ENCODE peak calls at places on chromosomes 13 and 19, in seven cellular contexts. L is mesenchymal stem cell, J is trophoblast cell, I is H1, E is IMR-90, F is neuronal stem cell, P is H9. U is an unnamed sample.

GRCh38 chr13:32031025-32031814 is at the start of gene FRY:
- DNase-seq in F (peak; percentile 74), L (peak; percentile 82), I (peak; percentile 85), P (peak; percentile 90), E (peak; percentile 58), J (peak; percentile 93), U (peak; percentile 95)

GRCh38 chr19:42985588-42985987 is 40.7 kb downstream of the PSG11 start:
- DNase-seq in P (no peak), E (peak; percentile 21), L (no peak), F (no peak), J (no peak), I (no peak), U (no peak)

GRCh38 chr19:4347521-4347920 is 4.2 kb downstream of the MPND start:
- DNase-seq in L (peak; percentile 98), P (no peak), E (no peak), I (no peak), J (peak; percentile 28), F (no peak), U (no peak)

GRCh38 chr13:76882431-76882830 is 3.8 kb downstream of the KCTD12 start:
- DNase-seq in L (peak; percentile 24), J (peak; percentile 28), F (no peak), P (no peak), E (no peak), I (no peak), U (no peak)

GRCh38 chr19:7340959-7341837 is 7.5 kb upstream of the ARHGEF18 start:
- DNase-seq in L (peak; percentile 79), J (peak; percentile 91), E (peak; percentile 64), F (peak; percentile 89), I (peak; percentile 100), P (peak; percentile 89), U (peak; percentile 88)

GRCh38 chr13:113969973-113970611 is 3.8 kb downstream of the C13orf46 start:
- DNase-seq in J (no peak), F (no peak), P (no peak), L (no peak), E (no peak), I (no peak), U (no peak)

GRCh38 chr13:34620073-34620858 is 321.8 kb upstream of the NBEA start:
- DNase-seq in E (no peak), L (no peak), F (no peak), I (no peak), P (no peak), J (no peak), U (no peak)

GRCh38 chr19:46841458-46842083 is 9.1 kb downstream of the AP2S1 start:
- DNase-seq in I (no peak), P (no peak), E (peak; percentile 52), L (peak; percentile 72), F (no peak), J (peak; percentile 74), U (no peak)

GRCh38 chr13:88051746-88052482 is 380.7 kb downstream of the SLITRK5 start:
- DNase-seq in I (no peak), L (no peak), J (no peak), F (no peak), E (no peak), P (peak; percentile 29), U (no peak)

GRCh38 chr13:25117312-25117711 is 21.4 kb downstream of the PABPC3 start:
- DNase-seq in I (no peak), P (no peak), L (no peak), E (no peak), J (peak; percentile 43), F (no peak), U (peak; percentile 22)

GRCh38 chr19:46533085-46534081 is 37.7 kb upstream of the PNMA8B start:
- DNase-seq in J (no peak), E (no peak), I (peak; percentile 63), F (no peak), P (no peak), L (no peak), U (peak; percentile 57)

GRCh38 chr13:77660841-77661250 is 36.6 kb upstream of the SLAIN1 start:
- DNase-seq in J (no peak), L (no peak), F (no peak), P (no peak), E (no peak), I (no peak), U (no peak)

GRCh38 chr13:72808917-72809500 is 27.1 kb downstream of the PIBF1 start:
- DNase-seq in F (peak; percentile 9), E (peak; percentile 6), I (no peak), P (no peak), J (peak; percentile 60), L (peak; percentile 28), U (peak; percentile 16)

GRCh38 chr19:48560095-48560530 is 8.1 kb downstream of the SULT2B1 start:
- DNase-seq in E (no peak), J (peak; percentile 96), L (no peak), P (peak; percentile 44), F (no peak), I (no peak), U (peak; percentile 54)

GRCh38 chr19:33797821-33798633 is 1.4 kb downstream of the KCTD15 start:
- DNase-seq in F (peak; percentile 61), J (no peak), I (peak; percentile 74), P (peak; percentile 77), E (peak; percentile 33), L (peak; percentile 65), U (peak; percentile 77)

GRCh38 chr19:14136509-14137281 is at the start of gene ASF1B:
- DNase-seq in J (peak; percentile 100), I (peak; percentile 96), E (peak; percentile 100), F (peak; percentile 100), L (peak; percentile 100), P (peak; percentile 100), U (peak; percentile 100)
- H3K23ac ChIP-seq in J (no peak within 1 kb of the TSS), I (peak within 1 kb of the TSS; percentile 9), E (peak within 1 kb of the TSS; percentile 53), F (peak within 1 kb of the TSS; percentile 98), L (no peak within 1 kb of the TSS), P (no peak within 1 kb of the TSS), U (no peak within 1 kb of the TSS)

GRCh38 chr19:51754106-51754505 is 2.4 kb upstream of the FPR1 start:
- DNase-seq in J (peak; percentile 13), P (no peak), E (no peak), L (no peak), F (no peak), I (no peak), U (no peak)

GRCh38 chr19:51751655-51752054 is at the start of gene FPR1:
- DNase-seq in J (peak; percentile 30), E (no peak), F (no peak), L (no peak), I (no peak), P (no peak), U (no peak)

GRCh38 chr19:51746731-51747130 is 4.9 kb downstream of the FPR1 start:
- DNase-seq in J (peak; percentile 68), F (no peak), E (no peak), P (no peak), L (no peak), I (no peak), U (no peak)

GRCh38 chr19:51749979-51750378 is 1.7 kb downstream of the FPR1 start:
- DNase-seq in E (no peak), F (no peak), L (no peak), P (no peak), J (no peak), I (no peak), U (no peak)

GRCh38 chr19:51750381-51751124 is 1.1 kb downstream of the FPR1 start:
- DNase-seq in I (no peak), L (no peak), F (no peak), P (no peak), J (peak; percentile 74), E (no peak), U (no peak)
- H2BK5ac ChIP-seq in I (no peak overlapping the region), L (no peak overlapping the region), F (no peak overlapping the region), P (no peak overlapping the region), J (no peak overlapping the region), E (no peak overlapping the region), U (no peak overlapping the region)

DNA sequence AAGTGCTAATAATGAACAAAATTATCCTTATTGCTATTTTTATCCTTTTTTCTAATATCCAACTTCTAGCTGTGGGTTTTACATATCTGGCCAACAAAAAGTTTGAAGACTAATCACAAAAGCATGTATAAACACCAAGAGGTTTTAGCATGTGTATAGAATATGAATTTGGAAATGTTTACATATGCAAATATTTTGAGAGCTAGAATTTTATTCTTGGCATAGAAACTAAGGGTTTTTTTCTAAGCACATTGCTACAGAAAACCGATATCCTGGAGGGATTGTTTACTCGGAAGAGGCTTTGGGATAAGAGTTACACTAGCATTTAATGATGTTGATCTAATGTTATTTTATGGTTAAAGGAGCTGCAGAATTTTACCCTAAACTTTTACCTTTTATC is 392.1 kb downstream of the EFNB2 start:
- DNase-seq in I (no peak), L (no peak), J (no peak), E (peak; percentile 90), F (no peak), P (no peak), U (no peak)
- H3K23ac ChIP-seq in I (no peak overlapping the region), L (no peak overlapping the region), J (no peak overlapping the region), E (no peak overlapping the region), F (no peak overlapping the region), P (no peak overlapping the region), U (no peak overlapping the region)

DNA sequence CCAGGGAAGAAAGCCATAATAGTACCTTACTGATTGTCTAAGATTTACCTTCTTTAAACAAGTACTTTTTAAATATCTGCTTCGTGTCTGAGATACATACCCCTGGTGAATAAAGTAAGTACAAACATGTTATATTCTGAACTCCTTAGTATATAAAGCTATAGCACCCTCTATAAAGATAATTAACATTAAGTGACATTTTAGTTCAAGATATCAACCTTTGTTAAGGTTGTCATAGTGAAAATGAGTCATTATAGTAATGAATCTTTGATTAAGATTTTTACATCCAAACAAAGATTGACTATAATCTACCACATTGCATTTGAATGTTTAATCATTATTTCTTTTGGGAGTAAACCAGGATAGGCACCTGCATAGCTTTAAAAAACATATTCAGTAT is 55.4 kb upstream of the KCTD4 start:
- DNase-seq in E (no peak), L (no peak), J (no peak), I (no peak), P (no peak), F (no peak), U (no peak)
- H2BK5ac ChIP-seq in E (no peak overlapping the region), L (no peak overlapping the region), J (no peak overlapping the region), I (no peak overlapping the region), P (no peak overlapping the region), F (no peak overlapping the region), U (no peak overlapping the region)

GRCh38 chr19:44701228-44701627 is 2.3 kb downstream of the CEACAM16 start:
- DNase-seq in J (no peak), E (no peak), F (no peak), P (no peak), L (no peak), I (no peak), U (no peak)
- H3K23ac ChIP-seq in J (no peak overlapping the region), E (no peak overlapping the region), F (no peak overlapping the region), P (no peak overlapping the region), L (no peak overlapping the region), I (no peak overlapping the region), U (no peak overlapping the region)

DNA sequence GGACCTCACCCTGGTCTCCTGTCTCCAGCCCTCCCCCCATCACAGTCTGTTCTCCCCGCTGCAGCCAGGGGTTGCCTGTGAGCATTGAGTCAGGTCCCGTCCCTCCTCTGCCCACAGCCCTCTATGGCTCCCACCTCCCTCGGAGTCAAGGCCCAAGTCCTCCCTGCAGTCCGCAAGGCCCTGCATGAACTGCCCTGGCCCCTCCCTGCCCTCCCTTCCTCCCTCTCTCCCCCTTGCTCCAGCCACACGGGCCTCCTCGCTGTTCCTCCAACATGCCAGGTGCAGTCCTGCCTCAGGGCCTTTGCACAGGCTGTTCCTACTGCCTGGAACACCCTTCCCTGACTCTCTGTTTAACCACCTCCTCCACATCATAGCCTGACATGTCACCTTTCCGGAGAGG is 2.8 kb downstream of the TINCR start:
- DNase-seq in P (no peak), E (no peak), J (peak; percentile 57), F (no peak), L (no peak), I (no peak), U (no peak)
- H2BK5ac ChIP-seq in P (no peak overlapping the region), E (no peak overlapping the region), J (no peak overlapping the region), F (no peak overlapping the region), L (no peak overlapping the region), I (no peak overlapping the region), U (no peak overlapping the region)

GRCh38 chr19:15577184-15577771 is 37.7 kb upstream of the CYP4F8 start:
- DNase-seq in P (no peak), E (no peak), L (no peak), F (no peak), I (no peak), J (no peak), U (no peak)
- H3K23ac ChIP-seq in P (no peak overlapping the region), E (no peak overlapping the region), L (no peak overlapping the region), F (no peak overlapping the region), I (no peak overlapping the region), J (no peak overlapping the region), U (no peak overlapping the region)